ENCODE peak calls at places on chromosomes 2 and 18, in nine cellular contexts. M is fibroblast of mammary gland, Q is NB4, A is endothelial cell, E is brain microvascular endothelial cell, I is activated B cell treated with CpG ODN at 0.5 μM for 24 hours, H is HFF-Myc, J is thoracic aorta, D is astrocyte of the spinal cord. Y is an unnamed sample.

GRCh38 chr2:67616749-67617148 is 219.6 kb downstream of the ETAA1 start:
- DNase-seq in M (peak), Q (peak), A (no peak), E (peak), I (no peak), H (peak), J (no peak), D (peak), Y (peak)

GRCh38 chr2:223941579-223942277 is 3.4 kb downstream of the WDFY1 start:
- DNase-seq in M (peak), Q (no peak), A (no peak), E (peak), I (no peak), H (no peak), J (no peak), D (peak), Y (no peak)

GRCh38 chr2:99974275-99974674 is 168.1 kb downstream of the AFF3 start:
- DNase-seq in M (peak), Q (no peak), A (no peak), E (peak), I (no peak), H (no peak), J (no peak), D (peak), Y (no peak)

GRCh38 chr18:44748582-44748981 is 67.9 kb downstream of the SETBP1 start:
- DNase-seq in M (no peak), Q (no peak), A (no peak), E (no peak), I (no peak), H (no peak), J (no peak), D (no peak), Y (no peak)

GRCh38 chr18:74078257-74078656 is 69.4 kb downstream of the FBXO15 start:
- DNase-seq in M (no peak), Q (no peak), A (no peak), E (no peak), I (no peak), H (no peak), J (no peak), D (no peak), Y (no peak)

GRCh38 chr18:7617738-7618422 is 50.8 kb downstream of the PTPRM start:
- DNase-seq in M (peak), Q (no peak), A (no peak), E (peak), I (no peak), H (peak), J (no peak), D (peak), Y (no peak)

GRCh38 chr18:58044370-58045264 is 591 bp downstream of the NEDD4L start:
- DNase-seq in M (peak), Q (peak), A (peak), E (no peak), I (peak), H (no peak), J (peak), D (peak), Y (peak)

GRCh38 chr18:73879771-73880170 is 267.9 kb downstream of the FBXO15 start:
- DNase-seq in M (peak), Q (no peak), A (no peak), E (peak), I (no peak), H (no peak), J (no peak), D (peak), Y (no peak)

GRCh38 chr2:120177011-120177621 is 46.1 kb downstream of the TMEM185B start:
- DNase-seq in M (no peak), Q (peak), A (no peak), E (no peak), I (peak), H (no peak), J (no peak), D (no peak), Y (no peak)

GRCh38 chr18:76875390-76876330 is 53.3 kb downstream of the ZNF236 start:
- DNase-seq in M (peak), Q (peak), A (peak), E (peak), I (no peak), H (no peak), J (no peak), D (peak), Y (peak)

GRCh38 chr2:183093857-183094657 is 15.5 kb downstream of the DUSP19 start:
- DNase-seq in M (peak), Q (no peak), A (no peak), E (no peak), I (no peak), H (no peak), J (no peak), D (peak), Y (no peak)
- TF ChIP-seq CTCF in M (peak), Q (no peak), A (no peak), E (no peak), I (no peak), H (no peak), J (no peak), D (peak), Y (no peak)

GRCh38 chr2:74137651-74138050 is 10.1 kb downstream of the BOLA3 start:
- DNase-seq in M (no peak), Q (no peak), A (no peak), E (no peak), I (no peak), H (no peak), J (no peak), D (no peak), Y (no peak)

GRCh38 chr2:74146929-74147728 is 583 bp downstream of the BOLA3 start:
- DNase-seq in M (peak), Q (peak), A (no peak), E (peak), I (no peak), H (no peak), J (no peak), D (peak), Y (no peak)

GRCh38 chr2:74138219-74138951 is 9.3 kb downstream of the BOLA3 start:
- DNase-seq in M (no peak), Q (no peak), A (no peak), E (no peak), I (no peak), H (no peak), J (no peak), D (no peak), Y (no peak)

GRCh38 chr2:74138952-74139323 is 8.8 kb downstream of the BOLA3 start:
- DNase-seq in M (no peak), Q (no peak), A (peak), E (no peak), I (no peak), H (no peak), J (no peak), D (no peak), Y (no peak)

GRCh38 chr2:74142340-74142739 is 5.4 kb downstream of the BOLA3 start:
- DNase-seq in M (peak), Q (peak), A (peak), E (no peak), I (no peak), H (peak), J (no peak), D (no peak), Y (peak)
- TF ChIP-seq CTCF in M (peak), Q (peak), A (peak), E (peak), I (no peak), H (peak), J (no peak), D (no peak), Y (peak)

GRCh38 chr18:65439184-65439583 is 311.6 kb upstream of the CDH7 start:
- DNase-seq in M (peak), Q (peak), A (no peak), E (no peak), I (no peak), H (no peak), J (no peak), D (peak), Y (no peak)

GRCh38 chr18:65435529-65435928 is 315.3 kb upstream of the CDH7 start:
- DNase-seq in M (no peak), Q (no peak), A (no peak), E (no peak), I (no peak), H (no peak), J (no peak), D (no peak), Y (no peak)

GRCh38 chr18:65436430-65436829 is 314.4 kb upstream of the CDH7 start:
- DNase-seq in M (no peak), Q (no peak), A (no peak), E (no peak), I (no peak), H (no peak), J (no peak), D (no peak), Y (no peak)
- TF ChIP-seq CTCF in M (no peak), Q (no peak), A (no peak), E (no peak), I (no peak), H (no peak), J (no peak), D (no peak), Y (no peak)

GRCh38 chr2:7027436-7027835 is 110.2 kb downstream of the RNF144A start:
- DNase-seq in M (no peak), Q (no peak), A (no peak), E (no peak), I (no peak), H (no peak), J (no peak), D (no peak), Y (no peak)

GRCh38 chr2:7027961-7028655 is 110.9 kb downstream of the RNF144A start:
- DNase-seq in M (no peak), Q (no peak), A (no peak), E (no peak), I (no peak), H (no peak), J (no peak), D (no peak), Y (no peak)

GRCh38 chr2:7028846-7029245 is 111.6 kb downstream of the RNF144A start:
- DNase-seq in M (no peak), Q (no peak), A (no peak), E (no peak), I (no peak), H (no peak), J (no peak), D (no peak), Y (no peak)

GRCh38 chr2:7030810-7031209 is 113.6 kb downstream of the RNF144A start:
- DNase-seq in M (no peak), Q (no peak), A (no peak), E (no peak), I (no peak), H (no peak), J (no peak), D (no peak), Y (no peak)

DNA sequence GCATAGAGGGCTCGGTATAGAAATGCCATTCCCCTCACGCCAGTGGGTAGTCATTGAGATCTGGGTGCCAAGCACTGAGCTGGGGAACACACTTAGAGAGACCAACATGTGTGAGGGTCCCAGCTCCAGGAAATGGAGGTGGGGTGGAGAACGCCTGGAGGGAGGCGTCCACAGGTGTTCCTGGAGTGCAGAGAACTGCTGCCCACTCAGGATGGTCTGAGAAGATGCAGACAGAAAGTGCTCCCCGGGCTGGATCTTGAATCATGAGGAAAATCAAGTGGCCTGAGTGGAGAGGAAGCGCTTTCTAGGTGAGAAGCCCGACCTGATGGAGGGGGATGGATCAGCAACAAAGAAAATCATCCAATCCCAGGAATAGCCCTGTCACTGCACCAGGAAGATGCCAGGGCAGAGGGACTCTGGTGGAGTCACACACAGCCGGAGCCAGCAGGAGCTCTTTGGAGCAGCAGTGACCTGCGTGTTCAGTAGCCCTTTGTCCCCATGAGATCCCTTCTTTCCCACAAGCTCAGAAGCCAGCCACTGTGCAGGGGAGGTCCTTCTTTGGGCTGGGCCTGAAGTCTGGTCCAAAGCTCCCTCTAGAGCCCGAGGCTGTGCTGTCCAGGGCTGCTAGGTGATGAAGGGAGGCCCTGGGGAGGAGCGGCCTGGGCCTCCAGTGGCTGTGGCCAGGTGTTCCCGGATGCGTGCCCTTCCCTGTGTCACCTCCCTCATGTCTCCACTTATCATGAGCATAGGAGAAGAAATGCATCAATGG is 112.3 kb downstream of the RNF144A start:
- DNase-seq in M (no peak), Q (no peak), A (no peak), E (no peak), I (no peak), H (no peak), J (no peak), D (no peak), Y (no peak)
- TF ChIP-seq CTCF in M (no peak), Q (no peak), A (no peak), E (peak), I (no peak), H (no peak), J (no peak), D (no peak), Y (no peak)

DNA sequence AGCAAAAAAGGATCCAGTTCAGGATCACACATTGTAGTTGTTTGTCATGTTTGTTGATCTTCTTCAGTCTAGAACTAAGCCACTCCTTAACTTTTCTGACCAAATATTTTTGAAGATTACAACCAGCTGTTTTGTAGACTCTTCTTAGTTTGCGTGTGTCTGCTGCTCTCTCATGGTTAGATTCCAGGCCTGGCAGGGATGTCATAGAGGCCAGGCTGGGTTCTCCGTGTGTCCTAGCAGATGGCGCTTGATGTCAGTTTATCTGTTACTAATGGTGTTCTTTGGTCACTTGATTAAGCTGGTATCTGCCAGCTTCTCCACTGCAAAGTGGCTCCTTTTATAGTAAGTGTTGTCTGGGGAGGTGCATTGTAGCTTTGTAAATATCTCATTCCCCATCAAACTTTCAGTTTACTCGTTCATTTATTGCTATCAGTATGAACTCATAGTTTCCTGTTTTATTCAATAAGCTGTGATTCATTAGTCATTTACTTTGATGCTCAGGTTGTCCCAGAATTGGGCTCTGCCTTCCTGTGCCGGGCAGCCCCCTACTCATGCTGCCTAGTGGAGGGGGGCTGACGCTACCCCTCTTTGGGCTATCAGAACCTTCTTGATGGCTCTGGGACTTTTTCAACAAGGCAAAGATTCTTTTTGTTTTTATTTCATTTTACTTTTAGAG is 42.1 kb downstream of the GRHL1 start:
- DNase-seq in M (peak), Q (no peak), A (no peak), E (no peak), I (no peak), H (no peak), J (no peak), D (no peak), Y (no peak)
- TF ChIP-seq CTCF in M (peak), Q (no peak), A (no peak), E (no peak), I (no peak), H (peak), J (no peak), D (no peak), Y (no peak)

GRCh38 chr2:217969588-217969987 is 33.2 kb downstream of the TNS1 start:
- DNase-seq in M (no peak), Q (no peak), A (no peak), E (no peak), I (no peak), H (no peak), J (no peak), D (no peak), Y (no peak)

GRCh38 chr2:217964255-217964654 is 38.5 kb downstream of the TNS1 start:
- DNase-seq in M (no peak), Q (no peak), A (no peak), E (no peak), I (no peak), H (no peak), J (no peak), D (peak), Y (no peak)

GRCh38 chr2:217966399-217967068 is 36.3 kb downstream of the TNS1 start:
- DNase-seq in M (peak), Q (no peak), A (no peak), E (peak), I (no peak), H (no peak), J (no peak), D (peak), Y (no peak)

GRCh38 chr2:217960351-217960750 is 42.4 kb downstream of the TNS1 start:
- DNase-seq in M (no peak), Q (no peak), A (no peak), E (no peak), I (no peak), H (no peak), J (no peak), D (no peak), Y (no peak)

DNA sequence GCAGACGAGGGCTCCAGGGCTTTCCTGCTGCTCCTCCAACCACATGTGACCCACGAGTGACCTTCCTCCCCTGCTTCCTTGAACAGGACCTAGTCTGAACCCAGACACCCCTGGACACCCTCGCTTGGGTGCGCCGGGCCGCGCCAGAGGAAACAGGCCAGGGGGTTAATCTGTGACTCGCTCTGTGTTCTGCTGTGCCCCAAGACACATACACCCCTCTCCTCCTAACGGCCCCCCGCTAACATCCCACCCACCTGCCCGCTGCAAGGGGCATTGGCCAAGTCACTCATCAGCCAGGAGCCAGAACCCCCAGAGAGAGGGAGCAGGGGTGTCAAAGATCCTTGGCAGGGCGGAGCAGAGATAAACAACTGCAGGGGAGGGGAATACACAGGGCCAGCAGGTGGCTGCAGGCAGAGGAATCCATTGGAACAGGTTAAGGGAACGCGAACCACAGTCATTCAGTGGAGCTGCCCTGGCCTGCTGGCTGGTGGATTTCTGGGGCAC is 38.1 kb downstream of the TNS1 start:
- DNase-seq in M (no peak), Q (no peak), A (no peak), E (no peak), I (no peak), H (no peak), J (no peak), D (no peak), Y (no peak)
- TF ChIP-seq CTCF in M (no peak), Q (no peak), A (no peak), E (no peak), I (no peak), H (no peak), J (no peak), D (no peak), Y (no peak)